ENCODE peak calls at places on chromosomes 3 and 15, in eight cellular contexts. O is upper lobe of left lung, J is transverse colon, K is Panc1, P is HepG2, L is stomach, W is sigmoid colon, F is suprapubic skin. G is an unnamed sample.

GRCh38 chr15:96053039-96054021 is 277.2 kb upstream of the NR2F2 start:
- DNase-seq in O (peak; percentile 92), J (peak; percentile 15), K (no peak), P (peak; percentile 22), L (peak; percentile 75), W (peak; percentile 60), F (no peak), G (peak; percentile 20)

GRCh38 chr3:140365872-140366697 is 311.8 kb upstream of the TRIM42 start:
- DNase-seq in O (no peak), J (no peak), K (no peak), P (no peak), L (no peak), W (no peak), F (no peak), G (no peak)

GRCh38 chr3:38349684-38350359 is 3.2 kb downstream of the XYLB start:
- DNase-seq in O (no peak), J (no peak), K (no peak), P (no peak), L (no peak), W (no peak), F (peak; percentile 61), G (no peak)

GRCh38 chr3:197137741-197138140 is 108.1 kb upstream of the MELTF start:
- DNase-seq in O (no peak), J (no peak), K (no peak), P (no peak), L (no peak), W (no peak), F (no peak), G (no peak)

GRCh38 chr15:100189849-100190248 is 151.9 kb downstream of the ADAMTS17 start:
- DNase-seq in O (no peak), J (no peak), K (no peak), P (no peak), L (no peak), W (peak; percentile 21), F (no peak), G (no peak)

GRCh38 chr3:38264307-38264706 is 1.3 kb upstream of the SLC22A13 start:
- DNase-seq in O (no peak), J (no peak), K (no peak), P (no peak), L (no peak), W (no peak), F (no peak), G (no peak)

GRCh38 chr15:31235298-31236183 is 91.1 kb upstream of the KLF13 start:
- DNase-seq in O (no peak), J (peak; percentile 62), K (no peak), P (no peak), L (peak; percentile 59), W (peak; percentile 93), F (no peak), G (no peak)

GRCh38 chr3:31853580-31853979 is 127.5 kb downstream of the OSBPL10 start:
- DNase-seq in O (no peak), J (peak; percentile 35), K (no peak), P (no peak), L (no peak), W (no peak), F (no peak), G (no peak)

DNA sequence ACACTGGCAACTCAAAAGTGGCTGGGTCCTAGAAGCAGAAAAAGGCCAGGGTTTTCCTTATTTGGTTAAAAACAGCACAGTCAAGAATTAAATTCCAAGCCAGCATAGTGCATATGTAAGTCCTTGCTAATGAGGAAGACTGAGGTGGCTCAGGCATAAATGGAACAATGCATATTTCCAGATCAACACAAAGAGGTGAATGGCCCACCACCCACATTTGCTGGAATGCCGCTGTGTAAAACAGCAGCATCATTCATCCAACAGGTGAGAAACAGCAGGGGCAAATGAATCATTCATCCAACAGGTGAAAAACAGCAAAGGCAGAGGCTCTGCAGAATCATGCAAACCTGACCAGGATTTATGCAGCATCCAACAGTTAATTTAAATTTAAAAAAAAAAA is 32.9 kb downstream of the GPR176 start:
- DNase-seq in O (no peak), J (no peak), K (no peak), P (no peak), L (no peak), W (no peak), F (no peak), G (no peak)
- TF ChIP-seq POLR2AphosphoS5 in O (no peak), J (no peak), K (no peak), P (no peak), L (no peak), W (no peak), F (no peak), G (no peak)

GRCh38 chr3:102790742-102791141 is 355.9 kb downstream of the ZPLD1 start:
- DNase-seq in O (no peak), J (no peak), K (no peak), P (no peak), L (no peak), W (no peak), F (no peak), G (no peak)

GRCh38 chr3:102796856-102797255 is 362.0 kb downstream of the ZPLD1 start:
- DNase-seq in O (no peak), J (no peak), K (no peak), P (no peak), L (no peak), W (no peak), F (no peak), G (no peak)

DNA sequence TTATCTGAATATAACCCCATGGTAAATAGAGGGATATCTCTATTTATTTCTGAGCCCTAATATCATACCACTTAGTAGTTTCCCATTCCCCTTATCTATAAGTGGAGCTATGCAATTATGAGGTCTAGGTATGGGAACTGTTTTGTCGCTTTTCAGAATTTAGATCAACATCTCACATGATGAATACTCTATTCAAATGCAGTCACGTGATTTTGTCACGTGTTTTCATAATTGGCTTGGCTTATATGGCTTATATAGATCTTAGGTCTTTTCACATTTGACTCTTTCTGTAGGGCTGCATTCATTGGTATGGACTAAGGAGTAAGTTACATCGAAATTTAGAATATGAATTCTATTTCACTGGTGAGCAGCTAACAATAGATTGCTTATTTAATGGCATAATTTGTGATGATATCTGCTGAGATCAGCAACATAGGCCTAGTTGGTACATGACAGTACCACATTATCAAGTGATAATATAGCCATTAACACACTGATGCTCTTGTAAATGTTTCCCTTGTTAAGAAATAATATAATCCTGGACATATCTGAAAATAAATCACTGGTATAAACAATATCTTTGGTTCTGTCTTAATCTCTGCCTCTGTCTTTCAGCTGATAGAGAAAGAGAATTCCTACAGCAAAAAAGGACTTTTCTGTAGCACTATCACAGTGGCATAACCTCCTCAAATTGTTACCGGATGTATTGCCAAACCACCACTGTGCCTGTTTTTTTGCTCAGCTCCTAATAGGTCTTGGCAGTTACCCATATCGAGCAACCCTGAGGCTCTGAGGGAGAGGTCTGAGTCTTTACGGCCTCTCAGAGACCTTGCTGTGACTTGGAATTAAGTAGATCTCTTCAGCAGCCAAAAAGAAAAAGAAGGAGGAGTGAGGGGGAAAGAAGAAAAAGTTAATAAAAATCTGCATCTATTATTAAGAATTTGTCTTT is 357.1 kb downstream of the ZPLD1 start:
- DNase-seq in O (no peak), J (no peak), K (no peak), P (no peak), L (no peak), W (no peak), F (no peak), G (no peak)
- H3K4me3 ChIP-seq in O (no peak overlapping the region), J (no peak overlapping the region), K (no peak overlapping the region), P (no peak overlapping the region), L (no peak overlapping the region), W (no peak overlapping the region), F (no peak overlapping the region), G (no peak overlapping the region)

GRCh38 chr15:71752085-71752484 is 58.3 kb upstream of the NR2E3 start:
- DNase-seq in O (no peak), J (no peak), K (no peak), P (no peak), L (no peak), W (no peak), F (no peak), G (no peak)

GRCh38 chr15:71755092-71755491 is 55.3 kb upstream of the NR2E3 start:
- DNase-seq in O (no peak), J (no peak), K (no peak), P (no peak), L (no peak), W (no peak), F (no peak), G (no peak)

GRCh38 chr15:71754660-71755059 is 55.7 kb upstream of the NR2E3 start:
- DNase-seq in O (no peak), J (no peak), K (no peak), P (no peak), L (no peak), W (no peak), F (no peak), G (no peak)

GRCh38 chr15:71753346-71753745 is 57.0 kb upstream of the NR2E3 start:
- DNase-seq in O (no peak), J (no peak), K (no peak), P (no peak), L (no peak), W (peak; percentile 14), F (no peak), G (no peak)

DNA sequence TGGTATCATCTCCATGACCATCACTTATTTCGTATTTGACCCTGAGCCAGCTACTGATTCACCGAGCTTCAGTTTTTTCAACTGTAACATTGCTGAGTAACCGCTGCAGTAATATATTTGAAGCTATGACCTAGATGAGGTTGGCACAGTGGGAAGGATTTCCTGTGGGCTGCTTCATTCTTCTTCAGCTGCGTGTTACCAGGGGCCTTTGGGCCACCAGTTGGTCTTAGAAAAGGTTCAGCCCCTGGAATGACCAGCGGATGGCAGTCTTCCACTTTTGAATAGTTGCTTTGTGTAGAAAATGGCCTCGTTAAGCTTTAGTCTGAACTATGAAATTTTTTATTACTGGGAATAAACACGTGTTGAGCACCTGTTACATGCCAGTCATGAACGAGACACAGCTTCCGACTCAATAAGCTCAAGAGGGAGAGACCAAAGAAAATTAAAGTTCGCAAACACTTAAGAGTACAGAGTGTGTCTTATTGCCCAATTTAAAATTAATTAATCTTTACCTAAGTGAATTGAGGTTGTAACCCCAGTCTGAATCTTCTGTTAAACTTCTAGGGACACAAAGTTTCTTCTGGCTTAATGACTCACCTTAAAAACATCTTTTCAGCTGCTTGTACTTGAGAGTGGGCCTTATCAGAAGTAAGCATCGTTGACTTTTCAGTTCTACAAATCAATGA is 57.6 kb upstream of the NR2E3 start:
- DNase-seq in O (no peak), J (peak; percentile 84), K (peak; percentile 76), P (peak; percentile 44), L (no peak), W (no peak), F (no peak), G (no peak)
- TF ChIP-seq POLR2AphosphoS5 in O (no peak), J (peak; percentile 18), K (no peak), P (no peak), L (no peak), W (no peak), F (no peak), G (no peak)

GRCh38 chr15:47412802-47413201 is 304.5 kb upstream of the SEMA6D start:
- DNase-seq in O (no peak), J (no peak), K (no peak), P (no peak), L (no peak), W (no peak), F (no peak), G (no peak)

GRCh38 chr15:47409601-47410000 is 307.7 kb upstream of the SEMA6D start:
- DNase-seq in O (no peak), J (no peak), K (no peak), P (no peak), L (no peak), W (no peak), F (no peak), G (no peak)

GRCh38 chr15:47414207-47414606 is 303.1 kb upstream of the SEMA6D start:
- DNase-seq in O (no peak), J (no peak), K (no peak), P (no peak), L (no peak), W (no peak), F (no peak), G (no peak)

GRCh38 chr15:47410243-47410642 is 307.1 kb upstream of the SEMA6D start:
- DNase-seq in O (no peak), J (no peak), K (no peak), P (no peak), L (no peak), W (no peak), F (no peak), G (no peak)

DNA sequence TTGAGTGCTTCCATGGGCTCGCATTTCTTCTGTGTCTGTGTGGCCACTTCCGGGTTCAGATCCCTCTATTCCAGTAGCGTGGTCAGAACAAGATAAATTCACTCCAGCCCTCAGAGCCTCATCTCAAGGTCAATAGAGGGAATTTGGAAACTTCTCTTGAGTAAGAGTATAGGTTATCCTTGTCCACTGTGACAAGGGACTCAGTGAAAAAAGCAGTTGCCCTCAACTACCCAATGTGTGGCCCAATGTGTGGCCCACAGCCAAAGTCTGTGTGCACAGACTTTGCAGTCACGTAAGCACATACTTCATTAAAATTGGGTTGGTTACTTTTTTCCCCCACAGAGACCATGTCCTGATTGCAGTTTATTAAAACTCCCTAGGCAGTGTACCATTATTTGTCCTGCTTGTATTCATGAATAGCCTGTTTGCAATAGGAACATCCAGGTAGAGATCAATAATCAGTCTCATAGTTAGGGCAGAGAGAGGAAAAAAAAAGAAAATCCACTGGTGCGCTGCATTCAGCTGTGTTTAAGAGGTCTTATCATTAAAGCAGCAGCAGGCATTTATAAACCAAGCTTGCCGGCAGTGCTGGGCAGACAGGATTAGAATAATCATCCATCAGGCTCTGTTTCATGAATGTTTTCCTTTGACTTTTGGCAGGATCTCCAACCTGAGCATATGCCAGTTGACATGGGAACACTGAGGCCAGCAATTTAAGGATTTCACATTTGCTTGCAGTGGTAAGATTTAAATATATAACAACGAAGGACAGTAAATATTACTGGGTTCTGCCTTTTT is 305.4 kb upstream of the SEMA6D start:
- DNase-seq in O (no peak), J (no peak), K (no peak), P (no peak), L (no peak), W (no peak), F (no peak), G (no peak)
- H3K4me3 ChIP-seq in O (no peak overlapping the region), J (no peak overlapping the region), K (no peak overlapping the region), P (no peak overlapping the region), L (no peak overlapping the region), W (no peak overlapping the region), F (no peak overlapping the region), G (no peak overlapping the region)

G was measured in breast epithelium.